ENCODE peak calls at places on chromosomes 4 and X, in five cellular contexts. One of them, this sample, is unnamed. For H3K4me1, the result is how much of the 10 kb centered on the place peaks cover.

GRCh38 chr4:185013715-185014114 is 4.6 kb upstream of the HELT start:
- DNase-seq in H9: no peak
- DNase-seq in H1: no peak
- DNase-seq in mesenchymal stem cell: peak
- DNase-seq in neuronal stem cell: no peak
- DNase-seq in this sample: no peak

GRCh38 chrX:132022115-132022862 is 813 bp upstream of the STK26 start:
- DNase-seq in H9: no peak
- DNase-seq in H1: no peak
- DNase-seq in mesenchymal stem cell: peak
- DNase-seq in neuronal stem cell: no peak
- DNase-seq in this sample: peak

GRCh38 chrX:2650865-2651264 is 40.2 kb upstream of the CD99 start:
- DNase-seq in H9: no peak
- DNase-seq in H1: no peak
- DNase-seq in mesenchymal stem cell: no peak
- DNase-seq in neuronal stem cell: no peak
- DNase-seq in this sample: no peak

GRCh38 chr4:24568425-24568824 is 15.9 kb downstream of the DHX15 start:
- DNase-seq in H9: no peak
- DNase-seq in H1: no peak
- DNase-seq in mesenchymal stem cell: no peak
- DNase-seq in neuronal stem cell: no peak
- DNase-seq in this sample: no peak

GRCh38 chr4:96602661-96603060 is 762.8 kb downstream of the PDHA2 start:
- DNase-seq in H9: no peak
- DNase-seq in H1: no peak
- DNase-seq in mesenchymal stem cell: no peak
- DNase-seq in neuronal stem cell: no peak
- DNase-seq in this sample: no peak

GRCh38 chrX:1582686-1583437 is 8.5 kb upstream of the AKAP17A start:
- DNase-seq in H9: no peak
- DNase-seq in H1: no peak
- DNase-seq in mesenchymal stem cell: peak
- DNase-seq in neuronal stem cell: no peak
- DNase-seq in this sample: peak

GRCh38 chrX:63050225-63050624 is 300.9 kb downstream of the SPIN4 start:
- DNase-seq in H9: no peak
- DNase-seq in H1: no peak
- DNase-seq in mesenchymal stem cell: no peak
- DNase-seq in neuronal stem cell: no peak
- DNase-seq in this sample: no peak

GRCh38 chrX:150984164-150984824 is 1.2 kb downstream of the HMGB3 start:
- DNase-seq in H9: no peak
- DNase-seq in H1: no peak
- DNase-seq in mesenchymal stem cell: no peak
- DNase-seq in neuronal stem cell: peak
- DNase-seq in this sample: no peak

GRCh38 chr4:143302526-143302925 is 34.1 kb upstream of the GAB1 start:
- DNase-seq in H9: no peak
- DNase-seq in H1: no peak
- DNase-seq in mesenchymal stem cell: no peak
- DNase-seq in neuronal stem cell: no peak
- DNase-seq in this sample: no peak

GRCh38 chr4:37243061-37243460 is 1.5 kb upstream of the NWD2 start:
- DNase-seq in H9: peak
- DNase-seq in H1: no peak
- DNase-seq in mesenchymal stem cell: no peak
- DNase-seq in neuronal stem cell: peak
- DNase-seq in this sample: no peak

GRCh38 chr4:133146574-133147198 is 2.4 kb upstream of the PCDH10 start:
- DNase-seq in H9: peak
- DNase-seq in H1: no peak
- DNase-seq in mesenchymal stem cell: peak
- DNase-seq in neuronal stem cell: peak
- DNase-seq in this sample: no peak

GRCh38 chr4:102036619-102037376 is 246.3 kb downstream of the BANK1 start:
- DNase-seq in H9: no peak
- DNase-seq in H1: no peak
- DNase-seq in mesenchymal stem cell: no peak
- DNase-seq in neuronal stem cell: no peak
- DNase-seq in this sample: peak

GRCh38 chr4:79148369-79148768 is 177.5 kb downstream of the NAA11 start:
- DNase-seq in H9: no peak
- DNase-seq in H1: no peak
- DNase-seq in mesenchymal stem cell: no peak
- DNase-seq in neuronal stem cell: no peak
- DNase-seq in this sample: no peak

GRCh38 chr4:38669233-38669632 is 5.2 kb downstream of the KLF3 start:
- DNase-seq in H9: no peak
- DNase-seq in H1: no peak
- DNase-seq in mesenchymal stem cell: peak
- DNase-seq in neuronal stem cell: no peak
- DNase-seq in this sample: no peak

GRCh38 chrX:132730266-132730665 is 228.2 kb downstream of the HS6ST2 start:
- DNase-seq in H9: no peak
- DNase-seq in H1: no peak
- DNase-seq in mesenchymal stem cell: no peak
- DNase-seq in neuronal stem cell: no peak
- DNase-seq in this sample: no peak

GRCh38 chrX:120262781-120263719 is 12.4 kb downstream of the ZBTB33 start:
- DNase-seq in H9: peak
- DNase-seq in H1: no peak
- DNase-seq in mesenchymal stem cell: no peak
- DNase-seq in neuronal stem cell: no peak
- DNase-seq in this sample: no peak

GRCh38 chr4:53844133-53844532 is 220.3 kb downstream of the CHIC2 start:
- DNase-seq in H9: no peak
- DNase-seq in H1: no peak
- DNase-seq in mesenchymal stem cell: no peak
- DNase-seq in neuronal stem cell: no peak
- DNase-seq in this sample: no peak

GRCh38 chr4:45472490-45472889 is 651.4 kb downstream of the GABRG1 start:
- DNase-seq in H9: no peak
- DNase-seq in H1: no peak
- DNase-seq in mesenchymal stem cell: no peak
- DNase-seq in neuronal stem cell: no peak
- DNase-seq in this sample: no peak

GRCh38 chrX:121504148-121504547 is 456.7 kb downstream of the GLUD2 start:
- DNase-seq in H9: no peak
- DNase-seq in H1: no peak
- DNase-seq in mesenchymal stem cell: no peak
- DNase-seq in neuronal stem cell: no peak
- DNase-seq in this sample: no peak

DNA sequence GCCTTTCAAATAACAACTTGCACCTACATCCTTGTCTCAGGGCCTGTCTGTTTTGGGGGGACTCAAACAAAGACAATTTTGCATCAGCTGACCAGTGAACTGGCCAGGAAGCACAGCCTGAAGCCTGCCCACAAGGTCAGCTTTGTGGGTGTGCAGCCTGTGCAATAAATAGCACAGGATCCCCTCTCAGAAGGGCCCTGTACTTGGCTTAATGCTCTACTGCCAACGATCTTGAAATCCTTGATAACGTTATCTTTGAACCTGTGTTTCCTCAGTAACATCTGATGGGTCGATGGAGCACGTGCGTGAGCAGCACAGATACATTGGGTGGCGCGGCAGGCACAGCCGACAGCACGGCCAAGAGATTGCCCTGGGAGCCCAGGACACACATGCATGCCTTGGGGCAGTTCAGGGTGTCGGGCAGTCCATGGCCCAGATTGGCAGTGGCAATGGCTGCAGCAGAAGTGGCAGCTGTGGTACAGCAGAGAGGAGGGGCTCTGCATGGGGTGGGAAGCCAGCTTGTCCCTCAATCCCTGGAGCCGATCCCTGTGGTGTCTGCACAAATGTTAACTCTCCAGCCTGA is 58.8 kb upstream of the ATP6AP2 start:
- DNase-seq in H9: no peak
- DNase-seq in H1: no peak
- DNase-seq in mesenchymal stem cell: no peak
- DNase-seq in neuronal stem cell: no peak
- DNase-seq in this sample: no peak
- H3K4me1 ChIP-seq in H9: under half
- H3K4me1 ChIP-seq in H1: under half
- H3K4me1 ChIP-seq in mesenchymal stem cell: under half
- H3K4me1 ChIP-seq in neuronal stem cell: under half
- H3K4me1 ChIP-seq in this sample: under half

GRCh38 chrX:129706395-129707072 is 32.2 kb upstream of the XPNPEP2 start:
- DNase-seq in H9: no peak
- DNase-seq in H1: no peak
- DNase-seq in mesenchymal stem cell: no peak
- DNase-seq in neuronal stem cell: no peak
- DNase-seq in this sample: no peak

GRCh38 chrX:129701624-129702069 is 37.1 kb upstream of the XPNPEP2 start:
- DNase-seq in H9: no peak
- DNase-seq in H1: no peak
- DNase-seq in mesenchymal stem cell: no peak
- DNase-seq in neuronal stem cell: no peak
- DNase-seq in this sample: no peak

GRCh38 chrX:129705988-129706387 is 32.8 kb upstream of the XPNPEP2 start:
- DNase-seq in H9: no peak
- DNase-seq in H1: no peak
- DNase-seq in mesenchymal stem cell: no peak
- DNase-seq in neuronal stem cell: no peak
- DNase-seq in this sample: no peak

GRCh38 chrX:129705377-129705925 is 33.3 kb upstream of the XPNPEP2 start:
- DNase-seq in H9: no peak
- DNase-seq in H1: no peak
- DNase-seq in mesenchymal stem cell: no peak
- DNase-seq in neuronal stem cell: no peak
- DNase-seq in this sample: no peak

DNA sequence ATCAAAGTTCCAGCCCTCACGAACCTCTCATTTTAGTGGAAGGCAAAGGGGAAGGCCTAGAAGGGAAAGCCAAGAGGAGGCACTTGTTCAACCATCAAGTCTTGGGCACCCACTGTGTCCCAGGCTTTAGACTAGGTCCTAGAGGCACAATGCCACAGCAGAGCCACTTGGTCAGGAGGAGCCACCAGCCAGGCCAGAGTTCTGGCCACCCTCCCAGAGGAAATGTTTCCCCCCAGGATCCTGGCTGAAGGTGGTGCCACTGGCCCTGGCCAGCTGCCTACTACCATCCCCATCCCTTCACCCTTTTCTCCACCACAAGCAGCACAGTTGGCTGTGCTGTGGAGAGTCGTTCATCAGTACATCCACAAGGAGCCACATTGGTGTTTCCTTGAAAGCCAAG is 34.3 kb upstream of the XPNPEP2 start:
- DNase-seq in H9: no peak
- DNase-seq in H1: no peak
- DNase-seq in mesenchymal stem cell: no peak
- DNase-seq in neuronal stem cell: no peak
- DNase-seq in this sample: no peak
- H2BK12ac ChIP-seq in H9: no peak
- H2BK12ac ChIP-seq in H1: no peak
- H2BK12ac ChIP-seq in mesenchymal stem cell: no peak
- H2BK12ac ChIP-seq in neuronal stem cell: no peak
- H2BK12ac ChIP-seq in this sample: no peak

GRCh38 chr4:6351246-6352000 is 81.8 kb downstream of the WFS1 start:
- DNase-seq in H9: no peak
- DNase-seq in H1: no peak
- DNase-seq in mesenchymal stem cell: no peak
- DNase-seq in neuronal stem cell: no peak
- DNase-seq in this sample: no peak

GRCh38 chr4:6352031-6352763 is 82.5 kb downstream of the WFS1 start:
- DNase-seq in H9: no peak
- DNase-seq in H1: no peak
- DNase-seq in mesenchymal stem cell: no peak
- DNase-seq in neuronal stem cell: no peak
- DNase-seq in this sample: no peak

GRCh38 chr4:6348408-6348807 is 78.8 kb downstream of the WFS1 start:
- DNase-seq in H9: no peak
- DNase-seq in H1: no peak
- DNase-seq in mesenchymal stem cell: no peak
- DNase-seq in neuronal stem cell: no peak
- DNase-seq in this sample: no peak

GRCh38 chr4:6350646-6351045 is 81.0 kb downstream of the WFS1 start:
- DNase-seq in H9: no peak
- DNase-seq in H1: no peak
- DNase-seq in mesenchymal stem cell: no peak
- DNase-seq in neuronal stem cell: no peak
- DNase-seq in this sample: no peak

DNA sequence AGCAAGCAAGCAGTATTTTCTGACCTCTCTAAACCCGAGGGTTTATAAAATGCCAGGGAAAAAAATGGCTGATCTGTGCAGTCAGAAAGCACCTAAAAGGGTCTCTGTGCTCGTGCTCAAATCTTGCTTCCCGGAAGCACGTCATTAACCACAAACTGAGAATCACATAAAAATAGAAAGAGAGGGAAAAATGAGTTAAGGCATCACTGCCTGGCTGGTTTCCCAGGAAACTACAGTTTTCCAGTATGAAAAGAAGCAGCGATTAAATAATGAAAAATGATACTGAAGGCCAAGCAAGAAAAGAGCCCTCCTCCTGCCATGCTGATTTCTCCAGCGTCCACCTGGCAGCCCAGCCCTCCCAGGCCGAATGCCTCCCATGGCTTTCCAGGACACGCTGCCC is 80.2 kb downstream of the WFS1 start:
- DNase-seq in H9: no peak
- DNase-seq in H1: no peak
- DNase-seq in mesenchymal stem cell: no peak
- DNase-seq in neuronal stem cell: no peak
- DNase-seq in this sample: no peak
- H3K4me1 ChIP-seq in H9: under half
- H3K4me1 ChIP-seq in H1: under half
- H3K4me1 ChIP-seq in mesenchymal stem cell: under half
- H3K4me1 ChIP-seq in neuronal stem cell: under half
- H3K4me1 ChIP-seq in this sample: under half

GRCh38 chrX:86917959-86918358 is 599.6 kb upstream of the KLHL4 start:
- DNase-seq in H9: no peak
- DNase-seq in H1: no peak
- DNase-seq in mesenchymal stem cell: no peak
- DNase-seq in neuronal stem cell: no peak
- DNase-seq in this sample: no peak

GRCh38 chrX:86910602-86911311 is 606.8 kb upstream of the KLHL4 start:
- DNase-seq in H9: no peak
- DNase-seq in H1: no peak
- DNase-seq in mesenchymal stem cell: no peak
- DNase-seq in neuronal stem cell: no peak
- DNase-seq in this sample: no peak

GRCh38 chrX:86910027-86910426 is 607.6 kb upstream of the KLHL4 start:
- DNase-seq in H9: no peak
- DNase-seq in H1: no peak
- DNase-seq in mesenchymal stem cell: no peak
- DNase-seq in neuronal stem cell: no peak
- DNase-seq in this sample: no peak

DNA sequence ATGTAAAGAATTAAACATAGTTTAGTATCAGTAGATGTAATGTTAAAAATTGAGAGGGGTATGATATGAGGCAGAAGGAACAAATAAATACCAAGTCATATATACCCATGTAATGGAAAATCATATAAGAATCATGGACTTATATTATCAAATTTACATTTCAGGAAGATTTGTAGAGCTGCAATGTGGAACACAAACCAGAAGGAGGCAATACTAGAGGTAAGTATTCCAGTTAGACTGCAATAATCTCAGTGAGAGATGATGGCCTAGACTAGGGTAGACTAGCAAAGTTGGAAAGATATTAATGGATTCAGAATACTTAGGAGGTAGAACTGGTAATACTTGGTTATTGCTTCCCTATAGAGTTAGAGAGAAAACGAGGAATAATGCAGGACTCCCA is 603.0 kb upstream of the KLHL4 start:
- DNase-seq in H9: no peak
- DNase-seq in H1: no peak
- DNase-seq in mesenchymal stem cell: no peak
- DNase-seq in neuronal stem cell: no peak
- DNase-seq in this sample: no peak
- H2BK12ac ChIP-seq in H9: no peak
- H2BK12ac ChIP-seq in H1: no peak
- H2BK12ac ChIP-seq in mesenchymal stem cell: no peak
- H2BK12ac ChIP-seq in neuronal stem cell: no peak
- H2BK12ac ChIP-seq in this sample: no peak